ENCODE peak calls at places on chromosomes 12 and 14, in eight cellular contexts. B, P, R, A, M, U, G and E are unnamed samples.

GRCh38 chr12:104490221-104490620 is 33.5 kb downstream of the CHST11 start:
- DNase-seq in G (no peak), U (no peak), B (no peak), M (no peak), R (no peak), A (no peak), P (no peak), E (no peak)

GRCh38 chr12:122841544-122842321 is 6.5 kb downstream of the HIP1R start:
- DNase-seq in A (no peak), B (peak), U (peak), P (no peak), G (no peak), R (no peak), M (no peak), E (no peak)

GRCh38 chr12:58452546-58452945 is 467.8 kb downstream of the LRIG3 start:
- DNase-seq in M (no peak), G (no peak), B (peak), R (no peak), P (no peak), U (peak), A (no peak), E (no peak)

GRCh38 chr14:56514663-56515371 is 64.8 kb upstream of the TMEM260 start:
- DNase-seq in B (peak), M (no peak), P (no peak), U (peak), G (no peak), A (peak), R (no peak), E (no peak)

GRCh38 chr14:44316647-44317432 is 190.2 kb downstream of the FSCB start:
- DNase-seq in G (no peak), B (peak), U (peak), R (no peak), M (no peak), P (peak), A (peak), E (no peak)

GRCh38 chr12:112130461-112130998 is 5.2 kb downstream of the TRAFD1 start:
- DNase-seq in P (no peak), U (no peak), R (no peak), A (no peak), G (peak), B (no peak), M (no peak), E (no peak)

GRCh38 chr12:87216436-87216835 is 812.8 kb downstream of the C12orf50 start:
- DNase-seq in M (no peak), R (no peak), A (no peak), P (no peak), G (no peak), U (peak), B (no peak), E (no peak)

GRCh38 chr12:68796399-68796798 is 11.6 kb upstream of the MDM2 start:
- DNase-seq in R (no peak), P (no peak), A (no peak), B (no peak), M (no peak), U (no peak), G (no peak), E (no peak)

GRCh38 chr12:132491761-132492378 is 1.9 kb downstream of the FBRSL1 start:
- DNase-seq in B (no peak), P (no peak), G (no peak), M (no peak), A (no peak), R (no peak), U (no peak), E (no peak)

GRCh38 chr14:96189288-96189711 is 15.3 kb upstream of the BDKRB2 start:
- DNase-seq in U (peak), M (no peak), A (peak), P (peak), B (peak), R (no peak), G (no peak), E (no peak)

GRCh38 chr12:95674088-95674595 is 116.4 kb downstream of the NTN4 start:
- DNase-seq in U (no peak), G (no peak), A (no peak), R (no peak), B (no peak), M (no peak), P (no peak), E (no peak)

GRCh38 chr14:70684030-70684429 is 42.3 kb downstream of the TTC9 start:
- DNase-seq in R (no peak), U (no peak), G (no peak), A (no peak), P (no peak), B (no peak), M (no peak), E (no peak)

GRCh38 chr12:120999191-121000120 is 16.8 kb downstream of the C12orf43 start:
- DNase-seq in G (no peak), U (peak), A (no peak), P (no peak), B (peak), R (no peak), M (no peak), E (no peak)

GRCh38 chr12:88723219-88723618 is 142.9 kb upstream of the KITLG start:
- DNase-seq in R (no peak), P (no peak), A (peak), B (peak), U (peak), M (no peak), G (no peak), E (no peak)

GRCh38 chr14:76773188-76773885 is 12.1 kb downstream of the VASH1 start:
- DNase-seq in A (peak), B (peak), M (peak), R (no peak), P (peak), G (no peak), U (peak), E (no peak)

GRCh38 chr12:84033162-84033561 is 879.4 kb downstream of the SLC6A15 start:
- DNase-seq in A (no peak), M (no peak), R (no peak), B (no peak), P (no peak), U (no peak), G (no peak), E (no peak)
- TF ChIP-seq CTCF in A (no peak), M (no peak), R (no peak), B (no peak), P (no peak), U (no peak), G (no peak), E (no peak)

GRCh38 chr14:22918809-22919600 is at the start of gene RBM23:
- DNase-seq in G (peak), P (peak), R (peak), M (peak), B (peak), A (peak), U (peak), E (peak)
- TF ChIP-seq CTCF in G (no peak), P (no peak), R (no peak), M (peak), B (no peak), A (no peak), U (no peak), E (no peak)

DNA sequence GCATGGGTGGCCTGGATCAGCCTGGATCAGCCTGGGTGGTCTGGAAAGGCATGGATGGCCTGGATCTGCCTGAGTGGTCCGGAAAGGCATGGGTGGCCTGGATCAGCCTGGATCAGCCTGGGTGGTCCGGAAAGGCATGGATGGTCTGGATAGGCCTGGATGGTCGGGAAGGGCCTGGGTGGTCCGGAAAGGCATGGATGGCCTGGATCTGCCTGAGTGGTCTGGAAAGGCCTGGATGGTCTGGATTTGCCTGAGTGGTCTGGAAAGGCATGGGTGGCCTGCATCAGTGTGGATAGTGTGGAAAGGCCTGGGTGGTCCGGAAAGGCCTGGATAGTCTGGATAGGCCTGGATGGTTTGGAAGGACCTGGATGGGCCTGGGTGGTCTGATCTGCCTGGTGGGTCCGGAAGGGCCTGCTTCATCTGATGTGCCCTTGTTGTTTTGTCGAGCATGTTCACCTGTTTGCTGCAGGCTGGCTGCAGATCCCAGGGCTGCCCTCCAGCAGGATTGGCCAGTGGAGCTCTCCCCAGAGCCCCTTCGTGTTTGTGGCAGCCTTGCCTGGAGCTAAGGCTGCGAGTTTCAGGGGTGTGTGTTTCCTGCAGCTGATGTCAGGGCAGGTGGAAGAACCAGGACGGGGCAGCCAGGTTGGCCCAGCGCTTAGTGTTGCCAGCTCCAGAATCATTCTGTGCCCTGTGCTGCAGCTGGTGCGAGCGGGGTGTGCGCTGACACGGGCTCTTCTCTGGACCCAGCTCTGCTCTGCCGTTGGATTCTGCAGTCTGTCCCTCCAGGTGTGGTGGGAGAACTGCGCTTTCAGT is 19.3 kb upstream of the TEX22 start:
- DNase-seq in A (no peak), B (no peak), P (no peak), M (no peak), U (no peak), R (no peak), G (no peak), E (no peak)
- TF ChIP-seq CTCF in A (no peak), B (no peak), P (no peak), M (no peak), U (no peak), R (no peak), G (no peak), E (no peak)

GRCh38 chr14:106691601-106692291 is 1165.4 kb downstream of the TMEM121 start:
- DNase-seq in A (no peak), P (no peak), U (no peak), M (no peak), R (no peak), B (no peak), G (peak), E (no peak)
- TF ChIP-seq CTCF in A (peak), P (no peak), U (peak), M (no peak), R (no peak), B (no peak), G (peak), E (peak)

GRCh38 chr14:22973217-22974032 is 8.9 kb downstream of the AJUBA start:
- DNase-seq in M (no peak), R (no peak), B (peak), G (peak), A (no peak), U (peak), P (no peak), E (peak)
- TF ChIP-seq CTCF in M (peak), R (no peak), B (peak), G (peak), A (peak), U (peak), P (peak), E (peak)

GRCh38 chr12:13208533-13209278 is 12.2 kb downstream of the EMP1 start:
- DNase-seq in A (no peak), G (no peak), U (no peak), R (no peak), B (peak), P (no peak), M (no peak), E (no peak)
- TF ChIP-seq CTCF in A (peak), G (peak), U (peak), R (no peak), B (peak), P (peak), M (no peak), E (peak)

DNA sequence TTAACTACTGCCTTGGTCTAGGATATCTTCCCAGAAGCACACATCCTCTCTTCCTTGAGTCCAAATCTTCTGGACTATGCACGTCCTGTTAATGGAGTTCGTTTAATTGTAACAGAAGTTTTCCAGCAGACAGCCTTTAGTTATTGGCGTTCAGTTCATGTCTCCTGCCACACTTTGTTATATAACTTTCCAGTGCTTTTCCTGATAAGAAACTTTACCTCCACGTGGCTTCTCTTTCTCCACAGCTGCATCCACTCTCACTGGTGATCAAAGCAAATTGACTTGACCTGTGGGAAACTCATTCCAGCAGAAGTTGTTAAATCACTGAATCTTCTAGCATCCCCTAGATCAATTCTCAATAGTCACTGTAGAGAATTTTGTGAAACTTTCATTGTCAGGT is 19.0 kb downstream of the PTPN21 start:
- DNase-seq in B (no peak), P (no peak), A (no peak), M (no peak), R (no peak), U (no peak), G (no peak), E (no peak)
- TF ChIP-seq CTCF in B (no peak), P (no peak), A (no peak), M (no peak), R (no peak), U (no peak), G (no peak), E (no peak)

DNA sequence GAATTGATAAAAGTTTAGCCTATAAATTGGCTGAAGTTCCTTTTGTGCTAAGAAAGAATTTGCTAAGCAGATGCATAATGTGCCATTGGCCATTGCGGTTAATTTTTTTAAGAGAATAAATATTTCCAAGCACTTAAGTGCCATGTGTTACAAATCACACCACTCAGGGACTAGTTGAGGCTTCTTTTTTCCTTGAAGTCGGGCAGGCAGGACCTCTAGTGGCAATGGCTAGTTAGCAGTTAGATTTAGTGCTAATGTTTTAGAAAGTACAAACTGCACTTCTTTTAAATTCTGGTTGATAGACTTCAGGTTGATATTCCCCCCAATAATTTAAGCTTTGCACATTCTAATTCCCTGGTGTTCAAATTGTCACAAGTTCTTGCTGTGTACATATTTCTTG is 294.3 kb downstream of the APAF1 start:
- DNase-seq in A (peak), P (no peak), R (no peak), G (no peak), U (peak), B (no peak), M (no peak), E (no peak)
- TF ChIP-seq CTCF in A (peak), P (peak), R (no peak), G (peak), U (peak), B (peak), M (no peak), E (peak)

DNA sequence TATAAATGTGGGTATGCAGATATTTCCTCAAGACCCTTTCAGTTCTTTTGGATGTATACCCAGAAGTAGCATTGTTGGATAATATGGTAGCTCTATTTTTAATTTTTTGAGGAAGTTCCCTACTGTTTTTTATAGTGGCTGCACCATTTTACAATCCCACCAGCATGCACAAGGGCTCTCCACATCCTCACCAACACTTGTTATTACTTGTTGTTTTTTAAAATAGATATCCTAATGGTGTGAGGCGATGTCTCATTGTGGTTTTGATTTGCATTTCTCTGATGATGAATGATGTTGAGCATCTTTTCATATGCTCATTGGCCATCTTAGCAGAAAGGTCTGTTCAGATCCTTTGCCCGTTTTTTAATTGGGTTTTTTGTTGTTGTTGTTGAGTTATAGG is 47.1 kb downstream of the DIP2B start:
- DNase-seq in G (no peak), A (no peak), P (no peak), R (no peak), B (no peak), M (no peak), U (no peak), E (no peak)
- TF ChIP-seq CTCF in G (no peak), A (no peak), P (no peak), R (no peak), B (no peak), M (no peak), U (no peak), E (no peak)